ENCODE peak calls at places on chromosomes 6 and 20, in four cellular contexts. R is nephron progenitor cell, M is breast epithelium, W is epithelial cell of proximal tubule. V is an unnamed sample.

GRCh38 chr6:39215640-39216158 is 13.6 kb downstream of the KCNK5 start:
- DNase-seq in R (no peak), M (no peak), W (no peak), V (no peak)

GRCh38 chr6:149750136-149750609 is 632 bp downstream of the PCMT1 start:
- DNase-seq in R (peak), M (peak), W (no peak), V (peak)

GRCh38 chr6:53484409-53485280 is 60.3 kb downstream of the GCLC start:
- DNase-seq in R (peak), M (peak), W (peak), V (peak)

GRCh38 chr6:28489366-28490190 is 26.0 kb downstream of the GPX6 start:
- DNase-seq in R (peak), M (peak), W (no peak), V (peak)

GRCh38 chr20:44217342-44218092 is 6.9 kb upstream of the OSER1 start:
- DNase-seq in R (peak), M (peak), W (no peak), V (peak)

GRCh38 chr6:134434019-134434949 is 116.4 kb upstream of the SGK1 start:
- DNase-seq in R (no peak), M (no peak), W (no peak), V (no peak)

GRCh38 chr6:111212625-111213024 is 125.3 kb downstream of the SLC16A10 start:
- DNase-seq in R (no peak), M (no peak), W (no peak), V (no peak)

GRCh38 chr6:168015492-168016175 is 18.2 kb downstream of the KIF25 start:
- DNase-seq in R (no peak), M (no peak), W (no peak), V (no peak)

GRCh38 chr6:143429970-143430369 is 20.5 kb downstream of the ADAT2 start:
- DNase-seq in R (no peak), M (no peak), W (no peak), V (no peak)

GRCh38 chr6:72975346-72975745 is 249.9 kb downstream of the KHDC1L start:
- DNase-seq in R (peak), M (no peak), W (no peak), V (no peak)

GRCh38 chr6:13261464-13261994 is 66.8 kb downstream of the TBC1D7 start:
- DNase-seq in R (no peak), M (no peak), W (no peak), V (no peak)

DNA sequence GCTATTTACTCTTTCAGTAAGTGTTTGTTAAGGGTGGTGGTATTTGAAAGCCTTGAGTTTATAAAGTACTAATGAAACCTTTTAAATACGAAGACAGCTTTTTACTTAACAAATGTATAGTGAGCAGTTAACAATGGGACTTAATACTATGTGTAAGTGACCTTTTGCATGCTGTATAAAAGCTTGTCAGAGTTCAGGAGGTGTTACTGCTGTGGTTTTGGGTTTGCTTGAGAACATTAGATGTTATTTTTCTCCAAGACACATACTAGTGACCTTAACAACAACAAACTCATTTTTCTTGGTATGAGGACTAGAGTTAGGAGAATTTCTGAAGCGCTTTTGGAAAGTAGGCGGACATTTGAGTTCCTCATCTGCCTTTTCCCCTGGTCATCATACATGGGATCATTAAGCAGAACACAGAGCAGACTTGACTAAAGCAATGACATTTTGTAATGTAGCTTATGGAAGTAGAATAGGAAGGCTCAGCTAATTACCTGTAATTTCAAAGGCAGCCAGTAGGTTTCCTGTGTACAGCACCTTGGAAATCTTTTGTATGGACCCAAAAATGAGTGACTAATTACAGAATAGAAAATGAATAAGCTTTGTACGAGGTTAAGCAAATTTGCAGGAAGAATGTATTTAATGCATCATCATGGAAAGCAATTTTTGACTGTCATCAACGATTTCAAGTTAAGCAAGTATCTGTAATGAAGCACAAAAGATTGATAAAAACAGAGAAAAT is 14.1 kb downstream of the CDYL start:
- DNase-seq in R (no peak), M (no peak), W (no peak), V (no peak)
- TF ChIP-seq CTCF in R (no peak), M (no peak), W (peak), V (no peak)

GRCh38 chr20:62588458-62589149 is 53.7 kb upstream of the SLCO4A1 start:
- DNase-seq in R (no peak), M (no peak), W (no peak), V (no peak)
- TF ChIP-seq CTCF in R (no peak), M (no peak), W (no peak), V (no peak)

DNA sequence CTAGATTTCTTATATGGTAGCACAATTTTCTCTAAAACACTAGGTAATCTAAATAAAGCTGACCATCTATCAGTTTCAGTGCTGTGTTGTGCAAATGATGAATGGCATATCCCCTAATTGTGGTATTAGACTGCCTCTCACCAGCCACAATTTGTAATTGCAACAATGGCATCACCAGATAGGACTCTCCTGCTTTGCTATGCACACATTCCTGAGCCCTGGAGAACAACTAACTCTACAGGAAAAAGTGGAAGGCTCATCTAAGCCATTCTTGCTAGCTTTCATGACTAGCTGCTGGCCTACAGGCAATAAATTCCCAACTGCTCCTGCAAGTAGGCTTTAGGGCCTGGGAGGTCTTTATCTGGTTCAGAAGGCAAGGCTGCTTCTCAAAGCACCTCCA is 974.1 kb downstream of the EYS start:
- DNase-seq in R (no peak), M (no peak), W (no peak), V (no peak)
- TF ChIP-seq CTCF in R (no peak), M (no peak), W (peak), V (peak)

GRCh38 chr20:1893721-1894470 is 1.3 kb upstream of the SIRPA start:
- DNase-seq in R (peak), M (no peak), W (no peak), V (no peak)
- TF ChIP-seq CTCF in R (no peak), M (no peak), W (no peak), V (no peak)

V was measured in cardiac muscle cell.